ENCODE peak calls at places on chromosome 22, in five cellular contexts. One of them, this sample, is unnamed.

GRCh38 chr22:30228509-30229359 is 17.8 kb downstream of the LIF start:
- DNase-seq in T-helper 1 cell: no peak
- DNase-seq in NCI-H187: no peak
- DNase-seq in stimulated activated CD8-positive, alpha-beta memory T cell treated with anti-CD3 and anti-CD28 coated beads, Interleukin-4, amount 100 ng/mL, for 48 hours: no peak
- DNase-seq in stimulated activated CD4-positive, alpha-beta T cell treated with anti-CD3 and anti-CD28 coated beads, Interleukin-2, amount 100 ng/mL, for 24 hours: no peak
- DNase-seq in this sample: no peak

GRCh38 chr22:25797891-25798290 is 55.9 kb downstream of the MYO18B start:
- DNase-seq in T-helper 1 cell: no peak
- DNase-seq in NCI-H187: no peak
- DNase-seq in stimulated activated CD8-positive, alpha-beta memory T cell treated with anti-CD3 and anti-CD28 coated beads, Interleukin-4, amount 100 ng/mL, for 48 hours: no peak
- DNase-seq in stimulated activated CD4-positive, alpha-beta T cell treated with anti-CD3 and anti-CD28 coated beads, Interleukin-2, amount 100 ng/mL, for 24 hours: no peak
- DNase-seq in this sample: no peak

GRCh38 chr22:47310601-47311000 is 548.2 kb downstream of the TBC1D22A start:
- DNase-seq in T-helper 1 cell: no peak
- DNase-seq in NCI-H187: no peak
- DNase-seq in stimulated activated CD8-positive, alpha-beta memory T cell treated with anti-CD3 and anti-CD28 coated beads, Interleukin-4, amount 100 ng/mL, for 48 hours: no peak
- DNase-seq in stimulated activated CD4-positive, alpha-beta T cell treated with anti-CD3 and anti-CD28 coated beads, Interleukin-2, amount 100 ng/mL, for 24 hours: no peak
- DNase-seq in this sample: no peak

GRCh38 chr22:17896552-17896951 is 122.3 kb upstream of the BID start:
- DNase-seq in T-helper 1 cell: no peak
- DNase-seq in NCI-H187: no peak
- DNase-seq in stimulated activated CD8-positive, alpha-beta memory T cell treated with anti-CD3 and anti-CD28 coated beads, Interleukin-4, amount 100 ng/mL, for 48 hours: no peak
- DNase-seq in stimulated activated CD4-positive, alpha-beta T cell treated with anti-CD3 and anti-CD28 coated beads, Interleukin-2, amount 100 ng/mL, for 24 hours: no peak
- DNase-seq in this sample: peak

GRCh38 chr22:30284172-30284571 is 5.1 kb downstream of the CASTOR1 start:
- DNase-seq in T-helper 1 cell: no peak
- DNase-seq in NCI-H187: no peak
- DNase-seq in stimulated activated CD8-positive, alpha-beta memory T cell treated with anti-CD3 and anti-CD28 coated beads, Interleukin-4, amount 100 ng/mL, for 48 hours: no peak
- DNase-seq in stimulated activated CD4-positive, alpha-beta T cell treated with anti-CD3 and anti-CD28 coated beads, Interleukin-2, amount 100 ng/mL, for 24 hours: no peak
- DNase-seq in this sample: no peak

GRCh38 chr22:50111056-50111455 is 21.2 kb downstream of the MOV10L1 start:
- DNase-seq in T-helper 1 cell: no peak
- DNase-seq in NCI-H187: no peak
- DNase-seq in stimulated activated CD8-positive, alpha-beta memory T cell treated with anti-CD3 and anti-CD28 coated beads, Interleukin-4, amount 100 ng/mL, for 48 hours: no peak
- DNase-seq in stimulated activated CD4-positive, alpha-beta T cell treated with anti-CD3 and anti-CD28 coated beads, Interleukin-2, amount 100 ng/mL, for 24 hours: no peak
- DNase-seq in this sample: no peak

GRCh38 chr22:24120029-24120428 is 61.3 kb upstream of the SUSD2 start:
- DNase-seq in T-helper 1 cell: no peak
- DNase-seq in NCI-H187: no peak
- DNase-seq in stimulated activated CD8-positive, alpha-beta memory T cell treated with anti-CD3 and anti-CD28 coated beads, Interleukin-4, amount 100 ng/mL, for 48 hours: no peak
- DNase-seq in stimulated activated CD4-positive, alpha-beta T cell treated with anti-CD3 and anti-CD28 coated beads, Interleukin-2, amount 100 ng/mL, for 24 hours: no peak
- DNase-seq in this sample: no peak

GRCh38 chr22:44625981-44626687 is 75.9 kb upstream of the PRR5 start:
- DNase-seq in T-helper 1 cell: peak
- DNase-seq in NCI-H187: peak
- DNase-seq in stimulated activated CD8-positive, alpha-beta memory T cell treated with anti-CD3 and anti-CD28 coated beads, Interleukin-4, amount 100 ng/mL, for 48 hours: peak
- DNase-seq in stimulated activated CD4-positive, alpha-beta T cell treated with anti-CD3 and anti-CD28 coated beads, Interleukin-2, amount 100 ng/mL, for 24 hours: peak
- DNase-seq in this sample: peak

GRCh38 chr22:50071432-50072166 is 13.5 kb upstream of the TTLL8 start:
- DNase-seq in T-helper 1 cell: no peak
- DNase-seq in NCI-H187: no peak
- DNase-seq in stimulated activated CD8-positive, alpha-beta memory T cell treated with anti-CD3 and anti-CD28 coated beads, Interleukin-4, amount 100 ng/mL, for 48 hours: no peak
- DNase-seq in stimulated activated CD4-positive, alpha-beta T cell treated with anti-CD3 and anti-CD28 coated beads, Interleukin-2, amount 100 ng/mL, for 24 hours: no peak
- DNase-seq in this sample: no peak

GRCh38 chr22:36853407-36854099 is 7.3 kb upstream of the NCF4 start:
- DNase-seq in T-helper 1 cell: peak
- DNase-seq in NCI-H187: no peak
- DNase-seq in stimulated activated CD8-positive, alpha-beta memory T cell treated with anti-CD3 and anti-CD28 coated beads, Interleukin-4, amount 100 ng/mL, for 48 hours: peak
- DNase-seq in stimulated activated CD4-positive, alpha-beta T cell treated with anti-CD3 and anti-CD28 coated beads, Interleukin-2, amount 100 ng/mL, for 24 hours: peak
- DNase-seq in this sample: peak

GRCh38 chr22:37260939-37261338 is 16.9 kb upstream of the RAC2 start:
- DNase-seq in T-helper 1 cell: peak
- DNase-seq in NCI-H187: no peak
- DNase-seq in stimulated activated CD8-positive, alpha-beta memory T cell treated with anti-CD3 and anti-CD28 coated beads, Interleukin-4, amount 100 ng/mL, for 48 hours: peak
- DNase-seq in stimulated activated CD4-positive, alpha-beta T cell treated with anti-CD3 and anti-CD28 coated beads, Interleukin-2, amount 100 ng/mL, for 24 hours: peak
- DNase-seq in this sample: no peak